ENCODE peak calls at places on chromosomes 6 and 20, in seven cellular contexts. G is PC-3, C is GM23248, L is MM.1S, O is neural progenitor cell, T is PC-9, F is SK-N-SH. K is an unnamed sample. For H3F3A, the result is how much of the 10 kb centered on the place peaks cover.

GRCh38 chr6:160494576-160494975 is 146.4 kb downstream of the SLC22A3 start:
- DNase-seq in G (no peak), C (no peak), L (no peak), O (no peak), T (no peak), F (no peak), K (no peak)

GRCh38 chr20:1950836-1951235 is 43.0 kb downstream of the PDYN start:
- DNase-seq in G (no peak), C (no peak), L (no peak), O (peak), T (no peak), F (no peak), K (peak)

GRCh38 chr6:84243240-84243639 is 15.8 kb upstream of the CEP162 start:
- DNase-seq in G (no peak), C (peak), L (no peak), O (no peak), T (no peak), F (no peak), K (no peak)

GRCh38 chr6:36752886-36753506 is 55.4 kb downstream of the RAB44 start:
- DNase-seq in G (no peak), C (no peak), L (peak), O (no peak), T (no peak), F (no peak), K (no peak)

GRCh38 chr6:116328528-116328903 is 42.2 kb upstream of the DSE start:
- DNase-seq in G (no peak), C (peak), L (no peak), O (no peak), T (no peak), F (no peak), K (no peak)

GRCh38 chr6:157631838-157632237 is 191.2 kb upstream of the SNX9 start:
- DNase-seq in G (no peak), C (no peak), L (no peak), O (no peak), T (no peak), F (no peak), K (no peak)

GRCh38 chr6:167669870-167670802 is 156.6 kb upstream of the AFDN start:
- DNase-seq in G (no peak), C (no peak), L (no peak), O (no peak), T (no peak), F (no peak), K (no peak)

GRCh38 chr6:2432258-2432657 is 186.9 kb upstream of the GMDS start:
- DNase-seq in G (peak), C (peak), L (no peak), O (no peak), T (peak), F (no peak), K (no peak)

GRCh38 chr6:167664678-167665445 is 161.8 kb upstream of the AFDN start:
- DNase-seq in G (no peak), C (no peak), L (no peak), O (no peak), T (no peak), F (no peak), K (no peak)

GRCh38 chr20:57089701-57090144 is 176.7 kb downstream of the BMP7 start:
- DNase-seq in G (peak), C (peak), L (peak), O (peak), T (peak), F (peak), K (peak)

GRCh38 chr20:16132399-16132798 is 440.8 kb downstream of the KIF16B start:
- DNase-seq in G (no peak), C (no peak), L (no peak), O (no peak), T (no peak), F (no peak), K (no peak)

GRCh38 chr6:12165297-12165696 is 124.9 kb upstream of the EDN1 start:
- DNase-seq in G (no peak), C (no peak), L (no peak), O (no peak), T (no peak), F (no peak), K (no peak)

GRCh38 chr6:105099371-105099770 is 80.4 kb downstream of the POPDC3 start:
- DNase-seq in G (no peak), C (no peak), L (no peak), O (no peak), T (peak), F (no peak), K (no peak)

GRCh38 chr6:165662671-165663282 is at the start of gene PDE10A:
- DNase-seq in G (no peak), C (peak), L (no peak), O (peak), T (no peak), F (peak), K (peak)

GRCh38 chr20:17024513-17025105 is 202.2 kb upstream of the PCSK2 start:
- DNase-seq in G (no peak), C (peak), L (no peak), O (peak), T (no peak), F (no peak), K (peak)

GRCh38 chr6:13011612-13012146 is 295.1 kb downstream of the PHACTR1 start:
- DNase-seq in G (no peak), C (no peak), L (no peak), O (peak), T (peak), F (no peak), K (no peak)

GRCh38 chr20:14777571-14777970 is 440.2 kb upstream of the FLRT3 start:
- DNase-seq in G (no peak), C (peak), L (no peak), O (no peak), T (no peak), F (no peak), K (no peak)

GRCh38 chr6:38187285-38187684 is 367.8 kb downstream of the ZFAND3 start:
- DNase-seq in G (no peak), C (no peak), L (no peak), O (peak), T (no peak), F (no peak), K (peak)

GRCh38 chr20:35697696-35698297 is 1.4 kb downstream of the NFS1 start:
- DNase-seq in G (no peak), C (no peak), L (no peak), O (no peak), T (no peak), F (no peak), K (no peak)

GRCh38 chr6:106894978-106895702 is 79.4 kb downstream of the CD24 start:
- DNase-seq in G (peak), C (peak), L (no peak), O (no peak), T (peak), F (no peak), K (peak)

GRCh38 chr20:33576432-33576883 is 85.7 kb upstream of the C20orf144 start:
- DNase-seq in G (no peak), C (no peak), L (no peak), O (no peak), T (no peak), F (peak), K (peak)

GRCh38 chr6:4928426-4928825 is 75.4 kb downstream of the RPP40 start:
- DNase-seq in G (peak), C (peak), L (peak), O (no peak), T (no peak), F (no peak), K (no peak)

DNA sequence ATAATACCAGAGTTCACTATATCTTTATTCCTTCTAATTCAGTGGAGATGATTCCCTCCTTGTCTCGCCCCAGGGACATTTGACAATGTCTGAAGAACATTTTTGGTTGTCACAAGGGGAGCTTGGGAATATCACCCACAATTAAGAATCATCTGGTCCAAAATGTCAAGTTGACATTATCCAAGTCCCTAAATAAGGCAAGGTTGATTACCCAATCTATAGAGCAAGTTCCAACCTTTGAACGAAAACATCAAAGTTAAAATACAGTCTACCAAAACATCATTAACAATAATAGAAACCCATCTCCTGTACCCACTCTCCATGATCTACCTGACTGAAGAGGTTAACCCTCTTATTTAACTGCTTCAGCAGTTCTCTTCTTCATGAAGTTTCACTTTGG is 15.6 kb downstream of the DEK start:
- DNase-seq in G (no peak), C (no peak), L (no peak), O (no peak), T (no peak), F (no peak), K (no peak)
- H3F3A ChIP-seq in G (under half), C (under half), L (under half), O (under half), T (under half), F (under half), K (under half)

GRCh38 chr20:53783768-53784167 is 190.1 kb upstream of the ZNF217 start:
- DNase-seq in G (no peak), C (no peak), L (no peak), O (no peak), T (no peak), F (no peak), K (no peak)

GRCh38 chr20:53788253-53789022 is 194.8 kb upstream of the ZNF217 start:
- DNase-seq in G (no peak), C (no peak), L (no peak), O (no peak), T (no peak), F (no peak), K (no peak)

GRCh38 chr20:53785320-53785719 is 191.7 kb upstream of the ZNF217 start:
- DNase-seq in G (peak), C (no peak), L (no peak), O (no peak), T (peak), F (no peak), K (no peak)

GRCh38 chr20:53786445-53787267 is 193.0 kb upstream of the ZNF217 start:
- DNase-seq in G (peak), C (peak), L (no peak), O (no peak), T (peak), F (no peak), K (no peak)

DNA sequence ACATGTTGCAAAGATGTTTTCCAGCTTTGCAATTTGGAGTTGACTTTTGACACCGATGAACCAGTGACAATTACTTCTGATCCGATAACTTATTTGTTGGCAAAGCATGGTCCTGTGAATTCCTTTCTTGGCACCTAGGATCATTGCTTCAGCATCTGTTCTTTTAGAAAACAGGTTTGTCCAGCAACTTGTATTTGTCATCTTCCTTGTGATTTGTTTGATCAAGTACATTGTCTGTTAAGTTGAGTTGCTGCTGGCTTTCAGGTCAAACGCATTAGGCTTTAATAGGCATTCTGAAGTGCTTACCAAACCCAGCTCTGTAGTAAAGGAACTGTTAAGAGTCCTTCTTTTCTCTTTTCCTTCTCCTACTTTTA is 192.4 kb upstream of the ZNF217 start:
- DNase-seq in G (peak), C (no peak), L (no peak), O (no peak), T (peak), F (no peak), K (no peak)
- H3K27ac ChIP-seq in G (peak), C (no peak), L (peak), O (no peak), T (peak), F (no peak), K (no peak)

GRCh38 chr6:163741342-163741741 is 326.8 kb downstream of the QKI start:
- DNase-seq in G (no peak), C (no peak), L (no peak), O (no peak), T (no peak), F (no peak), K (no peak)
- H3F3A ChIP-seq in G (under half), C (under half), L (under half), O (under half), T (under half), F (under half), K (under half)

GRCh38 chr6:42159431-42160024 is 13.6 kb upstream of the GUCA1A start:
- DNase-seq in G (no peak), C (no peak), L (no peak), O (no peak), T (no peak), F (no peak), K (no peak)
- H3K27ac ChIP-seq in G (no peak), C (no peak), L (no peak), O (no peak), T (no peak), F (no peak), K (no peak)

DNA sequence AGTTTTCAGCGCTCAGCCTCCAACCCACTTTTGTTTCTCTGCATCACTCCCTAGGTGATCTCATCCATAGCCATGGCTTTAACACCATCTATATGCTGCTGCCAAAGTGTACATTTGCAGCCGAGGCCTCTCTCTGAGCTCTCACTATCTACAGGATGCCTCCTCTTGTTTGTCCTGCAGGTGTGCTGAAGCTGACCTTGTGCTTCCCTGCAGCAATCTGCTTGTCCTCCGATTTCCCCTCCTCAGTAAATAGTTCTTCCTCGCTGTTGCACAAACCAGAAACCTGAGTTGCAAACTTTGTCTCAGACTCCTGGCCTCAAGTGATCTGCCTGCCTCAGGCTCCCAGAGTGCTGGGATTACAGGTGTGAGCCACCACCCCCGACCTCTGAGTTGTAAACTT is 3.7 kb upstream of the TXNDC5 start:
- DNase-seq in G (no peak), C (no peak), L (no peak), O (no peak), T (no peak), F (no peak), K (no peak)
- H3F3A ChIP-seq in G (under half), C (under half), L (half or more), O (under half), T (under half), F (under half), K (under half)

GRCh38 chr20:4765681-4766080 is 44.0 kb downstream of the PRND start:
- DNase-seq in G (no peak), C (no peak), L (no peak), O (no peak), T (no peak), F (no peak), K (no peak)

GRCh38 chr20:4766631-4767030 is 44.9 kb downstream of the PRND start:
- DNase-seq in G (no peak), C (no peak), L (no peak), O (no peak), T (no peak), F (no peak), K (no peak)

GRCh38 chr20:4772132-4772531 is 50.4 kb downstream of the PRND start:
- DNase-seq in G (no peak), C (no peak), L (no peak), O (no peak), T (no peak), F (no peak), K (no peak)

GRCh38 chr20:4767084-4767483 is 45.4 kb downstream of the PRND start:
- DNase-seq in G (no peak), C (no peak), L (no peak), O (no peak), T (no peak), F (no peak), K (no peak)

DNA sequence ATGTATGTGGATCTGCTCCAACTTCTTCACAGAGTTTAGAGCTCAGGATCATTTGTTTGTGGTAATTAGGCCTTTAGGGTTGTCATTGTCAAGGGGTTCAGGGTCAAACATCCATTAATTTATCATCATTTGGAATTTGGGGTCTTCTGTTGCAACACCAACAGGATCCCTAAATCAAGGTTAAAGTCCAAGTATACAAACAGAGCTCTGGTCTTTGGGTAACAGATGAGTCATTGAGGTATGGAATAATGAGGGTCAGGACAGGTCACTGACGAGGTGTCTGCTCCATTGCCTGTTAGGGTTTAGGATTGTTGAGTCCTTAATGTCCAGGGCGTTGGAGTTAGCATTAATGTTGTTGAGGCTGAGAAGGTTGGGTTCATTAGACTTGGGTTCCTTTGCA is 47.6 kb downstream of the PRND start:
- DNase-seq in G (no peak), C (no peak), L (no peak), O (no peak), T (no peak), F (no peak), K (no peak)
- H3K27ac ChIP-seq in G (no peak), C (no peak), L (no peak), O (no peak), T (no peak), F (no peak), K (no peak)

K was measured in GM23338.